ENCODE peak calls at places on chromosomes 16 and 17, in six cellular contexts. One of them, this sample, is unnamed. For H3K27me3, the result is how much of the 10 kb centered on the place peaks cover.

GRCh38 chr17:40499551-40500189 is 1.8 kb downstream of the TNS4 start:
- DNase-seq in body of pancreas: peak
- DNase-seq in esophagus muscularis mucosa: peak
- DNase-seq in heart left ventricle: peak
- DNase-seq in ovary: peak
- DNase-seq in adrenal gland: peak
- DNase-seq in this sample: peak

GRCh38 chr17:21285164-21286065 is 904 bp downstream of the MAP2K3 start:
- DNase-seq in esophagus muscularis mucosa: no peak
- DNase-seq in adrenal gland: peak
- DNase-seq in body of pancreas: peak
- DNase-seq in heart left ventricle: no peak
- DNase-seq in ovary: peak
- DNase-seq in this sample: no peak

GRCh38 chr17:61722398-61722797 is 131.4 kb upstream of the NACA2 start:
- DNase-seq in ovary: no peak
- DNase-seq in heart left ventricle: no peak
- DNase-seq in esophagus muscularis mucosa: no peak
- DNase-seq in adrenal gland: no peak
- DNase-seq in body of pancreas: no peak
- DNase-seq in this sample: no peak

GRCh38 chr17:37111329-37111728 is 162.6 kb downstream of the AATF start:
- DNase-seq in esophagus muscularis mucosa: no peak
- DNase-seq in body of pancreas: no peak
- DNase-seq in ovary: no peak
- DNase-seq in adrenal gland: no peak
- DNase-seq in heart left ventricle: no peak
- DNase-seq in this sample: no peak

GRCh38 chr16:10765772-10766171 is 22.1 kb downstream of the NUBP1 start:
- DNase-seq in adrenal gland: no peak
- DNase-seq in body of pancreas: no peak
- DNase-seq in heart left ventricle: no peak
- DNase-seq in ovary: no peak
- DNase-seq in esophagus muscularis mucosa: no peak
- DNase-seq in this sample: no peak

GRCh38 chr17:9577402-9577709 is 914 bp downstream of the CFAP52 start:
- DNase-seq in adrenal gland: no peak
- DNase-seq in esophagus muscularis mucosa: no peak
- DNase-seq in heart left ventricle: no peak
- DNase-seq in ovary: no peak
- DNase-seq in body of pancreas: no peak
- DNase-seq in this sample: no peak

GRCh38 chr16:57021693-57022092 is 32.3 kb downstream of the NLRC5 start:
- DNase-seq in ovary: no peak
- DNase-seq in heart left ventricle: no peak
- DNase-seq in body of pancreas: no peak
- DNase-seq in esophagus muscularis mucosa: no peak
- DNase-seq in adrenal gland: no peak
- DNase-seq in this sample: no peak

GRCh38 chr16:53052519-53053501 is at the start of gene CHD9NB:
- DNase-seq in esophagus muscularis mucosa: no peak
- DNase-seq in adrenal gland: peak
- DNase-seq in body of pancreas: no peak
- DNase-seq in heart left ventricle: no peak
- DNase-seq in ovary: no peak
- DNase-seq in this sample: no peak

GRCh38 chr16:72783716-72784320 is 264.1 kb downstream of the ZFHX3 start:
- DNase-seq in heart left ventricle: no peak
- DNase-seq in esophagus muscularis mucosa: peak
- DNase-seq in adrenal gland: no peak
- DNase-seq in body of pancreas: peak
- DNase-seq in ovary: no peak
- DNase-seq in this sample: no peak

GRCh38 chr16:79712273-79712672 is 111.7 kb upstream of the MAF start:
- DNase-seq in ovary: no peak
- DNase-seq in adrenal gland: no peak
- DNase-seq in body of pancreas: no peak
- DNase-seq in esophagus muscularis mucosa: no peak
- DNase-seq in heart left ventricle: no peak
- DNase-seq in this sample: no peak

GRCh38 chr17:34979650-34980352 is 511 bp upstream of the LIG3 start:
- DNase-seq in esophagus muscularis mucosa: no peak
- DNase-seq in body of pancreas: no peak
- DNase-seq in heart left ventricle: no peak
- DNase-seq in ovary: no peak
- DNase-seq in adrenal gland: no peak
- DNase-seq in this sample: no peak

GRCh38 chr17:51673066-51673465 is 412.7 kb downstream of the UTP18 start:
- DNase-seq in heart left ventricle: no peak
- DNase-seq in ovary: no peak
- DNase-seq in esophagus muscularis mucosa: no peak
- DNase-seq in adrenal gland: no peak
- DNase-seq in body of pancreas: no peak
- DNase-seq in this sample: no peak

GRCh38 chr16:89476811-89477261 is 13.5 kb downstream of the ANKRD11 start:
- DNase-seq in adrenal gland: no peak
- DNase-seq in esophagus muscularis mucosa: no peak
- DNase-seq in heart left ventricle: no peak
- DNase-seq in body of pancreas: no peak
- DNase-seq in ovary: no peak
- DNase-seq in this sample: no peak

GRCh38 chr17:37691807-37692206 is 48.6 kb upstream of the DDX52 start:
- DNase-seq in ovary: no peak
- DNase-seq in heart left ventricle: no peak
- DNase-seq in esophagus muscularis mucosa: no peak
- DNase-seq in adrenal gland: no peak
- DNase-seq in body of pancreas: no peak
- DNase-seq in this sample: no peak

GRCh38 chr17:41666708-41667279 is 21.9 kb upstream of the EIF1 start:
- DNase-seq in body of pancreas: peak
- DNase-seq in heart left ventricle: peak
- DNase-seq in adrenal gland: peak
- DNase-seq in esophagus muscularis mucosa: peak
- DNase-seq in ovary: peak
- DNase-seq in this sample: peak

GRCh38 chr16:10878644-10879498 is 1.9 kb downstream of the CIITA start:
- DNase-seq in heart left ventricle: peak
- DNase-seq in esophagus muscularis mucosa: no peak
- DNase-seq in adrenal gland: peak
- DNase-seq in ovary: no peak
- DNase-seq in body of pancreas: peak
- DNase-seq in this sample: peak

GRCh38 chr17:28057731-28058246 is 15.3 kb downstream of the NLK start:
- DNase-seq in ovary: no peak
- DNase-seq in adrenal gland: no peak
- DNase-seq in heart left ventricle: no peak
- DNase-seq in esophagus muscularis mucosa: no peak
- DNase-seq in body of pancreas: no peak
- DNase-seq in this sample: no peak

GRCh38 chr16:3045758-3046505 is 429 bp upstream of the MMP25 start:
- DNase-seq in esophagus muscularis mucosa: no peak
- DNase-seq in ovary: no peak
- DNase-seq in adrenal gland: no peak
- DNase-seq in body of pancreas: no peak
- DNase-seq in heart left ventricle: no peak
- DNase-seq in this sample: no peak
- H3K27me3 ChIP-seq in esophagus muscularis mucosa: under half
- H3K27me3 ChIP-seq in ovary: under half
- H3K27me3 ChIP-seq in adrenal gland: half or more
- H3K27me3 ChIP-seq in body of pancreas: under half
- H3K27me3 ChIP-seq in heart left ventricle: under half
- H3K27me3 ChIP-seq in this sample: under half

DNA sequence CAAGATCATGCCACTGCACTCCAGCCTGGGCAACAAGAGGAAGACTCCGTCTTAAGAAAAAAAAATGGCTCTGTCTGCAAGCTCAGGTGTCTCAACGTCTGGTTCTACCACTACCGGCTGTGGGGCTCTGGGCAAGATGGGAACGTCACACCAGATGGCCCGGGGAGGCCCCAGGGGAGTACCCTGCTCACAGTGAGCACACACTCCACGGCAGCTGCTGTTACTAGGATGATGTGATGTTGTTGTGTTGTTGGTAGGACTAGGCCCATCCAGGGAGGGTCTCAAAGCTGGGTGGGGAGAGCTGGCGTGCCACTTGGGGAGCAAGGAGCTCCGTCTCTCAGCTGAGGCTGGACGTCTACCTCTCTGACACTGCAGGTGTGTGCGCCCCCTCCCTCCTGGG is 9.4 kb upstream of the NPTX1 start:
- DNase-seq in heart left ventricle: no peak
- DNase-seq in ovary: no peak
- DNase-seq in body of pancreas: no peak
- DNase-seq in esophagus muscularis mucosa: no peak
- DNase-seq in adrenal gland: no peak
- DNase-seq in this sample: no peak
- H3K27ac ChIP-seq in heart left ventricle: no peak
- H3K27ac ChIP-seq in ovary: no peak
- H3K27ac ChIP-seq in body of pancreas: no peak
- H3K27ac ChIP-seq in esophagus muscularis mucosa: no peak
- H3K27ac ChIP-seq in adrenal gland: no peak
- H3K27ac ChIP-seq in this sample: no peak

GRCh38 chr16:29664133-29664912 is 1.3 kb downstream of the SPN start:
- DNase-seq in ovary: no peak
- DNase-seq in esophagus muscularis mucosa: no peak
- DNase-seq in adrenal gland: no peak
- DNase-seq in heart left ventricle: no peak
- DNase-seq in body of pancreas: peak
- DNase-seq in this sample: no peak
- TF ChIP-seq POLR2A in ovary: no peak
- TF ChIP-seq POLR2A in esophagus muscularis mucosa: no peak
- TF ChIP-seq POLR2A in adrenal gland: no peak
- TF ChIP-seq POLR2A in heart left ventricle: no peak
- TF ChIP-seq POLR2A in body of pancreas: no peak
- TF ChIP-seq POLR2A in this sample: no peak

GRCh38 chr17:38705803-38706624 is 941 bp downstream of the MLLT6 start:
- DNase-seq in body of pancreas: peak
- DNase-seq in ovary: peak
- DNase-seq in heart left ventricle: peak
- DNase-seq in esophagus muscularis mucosa: no peak
- DNase-seq in adrenal gland: peak
- DNase-seq in this sample: peak
- H3K27me3 ChIP-seq in body of pancreas: under half
- H3K27me3 ChIP-seq in ovary: under half
- H3K27me3 ChIP-seq in heart left ventricle: under half
- H3K27me3 ChIP-seq in esophagus muscularis mucosa: under half
- H3K27me3 ChIP-seq in adrenal gland: under half
- H3K27me3 ChIP-seq in this sample: under half

DNA sequence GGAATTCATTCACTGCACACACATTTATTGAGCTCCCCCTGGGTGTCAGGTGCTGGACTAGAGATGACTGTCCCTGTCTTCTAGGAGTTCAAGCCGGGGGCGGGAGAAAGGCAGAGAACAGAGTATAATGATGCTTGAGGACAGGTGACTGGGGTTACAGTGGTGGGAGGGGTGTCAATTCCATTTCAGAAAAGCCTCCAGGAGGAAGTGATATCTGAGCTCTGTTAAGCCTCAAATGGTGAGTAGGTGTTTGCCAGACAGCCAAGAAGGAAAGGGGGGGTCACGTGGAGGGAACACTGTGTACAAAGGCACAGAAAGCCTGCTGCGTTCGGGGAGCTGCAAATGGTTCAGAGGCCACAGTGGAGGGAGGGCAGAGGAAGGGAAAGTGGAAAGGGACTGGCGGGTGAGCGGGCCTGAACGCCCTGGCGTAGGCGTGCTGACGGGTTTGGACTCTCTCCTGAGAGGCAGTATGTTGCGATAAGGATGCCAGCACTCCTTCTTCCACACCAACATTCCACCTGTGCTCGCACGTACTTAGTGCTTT is 9.7 kb upstream of the NXPH3 start:
- DNase-seq in adrenal gland: peak
- DNase-seq in body of pancreas: peak
- DNase-seq in esophagus muscularis mucosa: peak
- DNase-seq in ovary: peak
- DNase-seq in heart left ventricle: peak
- DNase-seq in this sample: peak
- H3K27ac ChIP-seq in adrenal gland: peak
- H3K27ac ChIP-seq in body of pancreas: peak
- H3K27ac ChIP-seq in esophagus muscularis mucosa: peak
- H3K27ac ChIP-seq in ovary: peak
- H3K27ac ChIP-seq in heart left ventricle: peak
- H3K27ac ChIP-seq in this sample: peak

This sample was measured in tibial nerve.